ENCODE peak calls at places on chromosome 1, in eight cellular contexts. One of them, this sample, is unnamed.
A peak's percentile ranks its signal among the peaks of the same experiment; 100 is the strongest.

GRCh38 chr1:201570886-201571624 is 32.1 kb downstream of the NAV1 start:
- DNase-seq in K562: no peak
- DNase-seq in NCI-H2081 treated with DMSO at 0.1 percent for 48 hours: peak; percentile 40
- DNase-seq in A172: no peak
- DNase-seq in uterus: no peak
- DNase-seq in AML-193: no peak
- DNase-seq in Right ventricle myocardium superior: no peak
- DNase-seq in stimulated activated CD4-positive, alpha-beta T cell treated with anti-CD3 and anti-CD28 coated beads, Interleukin-15, amount 100 ng/mL, for 1 hour: no peak
- DNase-seq in this sample: no peak

GRCh38 chr1:116409751-116410182 is 36.7 kb downstream of the ATP1A1 start:
- DNase-seq in NCI-H2081 treated with DMSO at 0.1 percent for 48 hours: no peak
- DNase-seq in Right ventricle myocardium superior: no peak
- DNase-seq in K562: peak; percentile 53
- DNase-seq in uterus: no peak
- DNase-seq in stimulated activated CD4-positive, alpha-beta T cell treated with anti-CD3 and anti-CD28 coated beads, Interleukin-15, amount 100 ng/mL, for 1 hour: no peak
- DNase-seq in A172: no peak
- DNase-seq in AML-193: no peak
- DNase-seq in this sample: no peak

GRCh38 chr1:85274969-85275453 is 1.4 kb downstream of the BCL10 start:
- DNase-seq in Right ventricle myocardium superior: no peak
- DNase-seq in stimulated activated CD4-positive, alpha-beta T cell treated with anti-CD3 and anti-CD28 coated beads, Interleukin-15, amount 100 ng/mL, for 1 hour: no peak
- DNase-seq in AML-193: no peak
- DNase-seq in NCI-H2081 treated with DMSO at 0.1 percent for 48 hours: no peak
- DNase-seq in uterus: no peak
- DNase-seq in A172: peak; percentile 66
- DNase-seq in K562: no peak
- DNase-seq in this sample: no peak

GRCh38 chr1:19765623-19766022 is 34.1 kb downstream of the TMCO4 start:
- DNase-seq in uterus: no peak
- DNase-seq in Right ventricle myocardium superior: no peak
- DNase-seq in stimulated activated CD4-positive, alpha-beta T cell treated with anti-CD3 and anti-CD28 coated beads, Interleukin-15, amount 100 ng/mL, for 1 hour: no peak
- DNase-seq in NCI-H2081 treated with DMSO at 0.1 percent for 48 hours: no peak
- DNase-seq in K562: no peak
- DNase-seq in AML-193: no peak
- DNase-seq in A172: peak; percentile 93
- DNase-seq in this sample: no peak

GRCh38 chr1:19312782-19313635 is 883 bp downstream of the SLC66A1 start:
- DNase-seq in AML-193: peak; percentile 8
- DNase-seq in stimulated activated CD4-positive, alpha-beta T cell treated with anti-CD3 and anti-CD28 coated beads, Interleukin-15, amount 100 ng/mL, for 1 hour: no peak
- DNase-seq in K562: no peak
- DNase-seq in uterus: no peak
- DNase-seq in Right ventricle myocardium superior: no peak
- DNase-seq in NCI-H2081 treated with DMSO at 0.1 percent for 48 hours: no peak
- DNase-seq in A172: no peak
- DNase-seq in this sample: no peak

GRCh38 chr1:19138958-19139581 is 71.0 kb downstream of the UBR4 start:
- DNase-seq in NCI-H2081 treated with DMSO at 0.1 percent for 48 hours: no peak
- DNase-seq in stimulated activated CD4-positive, alpha-beta T cell treated with anti-CD3 and anti-CD28 coated beads, Interleukin-15, amount 100 ng/mL, for 1 hour: no peak
- DNase-seq in A172: no peak
- DNase-seq in AML-193: no peak
- DNase-seq in Right ventricle myocardium superior: no peak
- DNase-seq in uterus: no peak
- DNase-seq in K562: no peak
- DNase-seq in this sample: no peak

GRCh38 chr1:24364975-24365678 is 46.0 kb downstream of the GRHL3 start:
- DNase-seq in A172: peak; percentile 74
- DNase-seq in K562: peak; percentile 35
- DNase-seq in stimulated activated CD4-positive, alpha-beta T cell treated with anti-CD3 and anti-CD28 coated beads, Interleukin-15, amount 100 ng/mL, for 1 hour: no peak
- DNase-seq in AML-193: no peak
- DNase-seq in Right ventricle myocardium superior: no peak
- DNase-seq in NCI-H2081 treated with DMSO at 0.1 percent for 48 hours: no peak
- DNase-seq in uterus: no peak
- DNase-seq in this sample: no peak

GRCh38 chr1:219189021-219189824 is 15.5 kb downstream of the LYPLAL1 start:
- DNase-seq in stimulated activated CD4-positive, alpha-beta T cell treated with anti-CD3 and anti-CD28 coated beads, Interleukin-15, amount 100 ng/mL, for 1 hour: no peak
- DNase-seq in K562: no peak
- DNase-seq in NCI-H2081 treated with DMSO at 0.1 percent for 48 hours: no peak
- DNase-seq in AML-193: no peak
- DNase-seq in uterus: no peak
- DNase-seq in A172: peak; percentile 78
- DNase-seq in Right ventricle myocardium superior: no peak
- DNase-seq in this sample: no peak

GRCh38 chr1:116503535-116504307 is 67.1 kb downstream of the CD58 start:
- DNase-seq in AML-193: no peak
- DNase-seq in uterus: no peak
- DNase-seq in A172: no peak
- DNase-seq in stimulated activated CD4-positive, alpha-beta T cell treated with anti-CD3 and anti-CD28 coated beads, Interleukin-15, amount 100 ng/mL, for 1 hour: no peak
- DNase-seq in Right ventricle myocardium superior: peak; percentile 67
- DNase-seq in K562: peak; percentile 92
- DNase-seq in NCI-H2081 treated with DMSO at 0.1 percent for 48 hours: no peak
- DNase-seq in this sample: no peak

GRCh38 chr1:15123298-15123697 is 30.2 kb upstream of the TMEM51 start:
- DNase-seq in K562: no peak
- DNase-seq in Right ventricle myocardium superior: no peak
- DNase-seq in A172: no peak
- DNase-seq in AML-193: no peak
- DNase-seq in stimulated activated CD4-positive, alpha-beta T cell treated with anti-CD3 and anti-CD28 coated beads, Interleukin-15, amount 100 ng/mL, for 1 hour: no peak
- DNase-seq in uterus: no peak
- DNase-seq in NCI-H2081 treated with DMSO at 0.1 percent for 48 hours: no peak
- DNase-seq in this sample: no peak

GRCh38 chr1:185929759-185930158 is 195.6 kb downstream of the HMCN1 start:
- DNase-seq in NCI-H2081 treated with DMSO at 0.1 percent for 48 hours: no peak
- DNase-seq in Right ventricle myocardium superior: no peak
- DNase-seq in A172: no peak
- DNase-seq in K562: no peak
- DNase-seq in stimulated activated CD4-positive, alpha-beta T cell treated with anti-CD3 and anti-CD28 coated beads, Interleukin-15, amount 100 ng/mL, for 1 hour: no peak
- DNase-seq in AML-193: no peak
- DNase-seq in uterus: no peak
- DNase-seq in this sample: no peak